ENCODE peak calls at places on chromosome 13, in four cellular contexts. J is NCI-H345, P is Daoy, M is neural crest cell. N is an unnamed sample.

GRCh38 chr13:23701191-23701590 is 131.0 kb downstream of the TNFRSF19 start:
- DNase-seq in P (no peak), J (no peak), M (no peak), N (no peak)

GRCh38 chr13:105773887-105774538 is 761.4 kb downstream of the EFNB2 start:
- DNase-seq in M (no peak), P (peak), J (no peak), N (peak)

GRCh38 chr13:42812311-42812710 is 30.9 kb downstream of the FAM216B start:
- DNase-seq in P (no peak), J (no peak), M (no peak), N (peak)

GRCh38 chr13:94548382-94549240 is 47.3 kb downstream of the TGDS start:
- DNase-seq in J (peak), M (no peak), P (peak), N (no peak)

GRCh38 chr13:95437561-95437960 is 115.0 kb upstream of the CLDN10 start:
- DNase-seq in J (no peak), M (no peak), P (no peak), N (peak)

GRCh38 chr13:98517576-98518310 is 59.2 kb downstream of the STK24 start:
- DNase-seq in J (no peak), M (no peak), P (no peak), N (no peak)

GRCh38 chr13:102012299-102013293 is 389.3 kb downstream of the FGF14 start:
- DNase-seq in J (peak), M (no peak), P (no peak), N (no peak)

GRCh38 chr13:35699181-35699580 is 222.7 kb upstream of the MAB21L1 start:
- DNase-seq in J (no peak), P (peak), M (no peak), N (no peak)

GRCh38 chr13:100836696-100837095 is 162.1 kb upstream of the TMTC4 start:
- DNase-seq in P (peak), M (no peak), J (no peak), N (peak)

GRCh38 chr13:91115776-91116175 is 231.7 kb upstream of the MIR17HG start:
- DNase-seq in M (no peak), J (no peak), P (no peak), N (no peak)

GRCh38 chr13:112053744-112054615 is 13.0 kb upstream of the SOX1 start:
- DNase-seq in P (no peak), J (peak), M (no peak), N (no peak)

GRCh38 chr13:114198556-114198955 is 19.5 kb downstream of the CFAP97D2 start:
- DNase-seq in M (no peak), J (no peak), P (no peak), N (no peak)

GRCh38 chr13:27269114-27269665 is 1.4 kb upstream of the RASL11A start:
- DNase-seq in P (no peak), J (no peak), M (no peak), N (no peak)

GRCh38 chr13:20964904-20965303 is 62.4 kb upstream of the XPO4 start:
- DNase-seq in J (no peak), M (no peak), P (no peak), N (no peak)

GRCh38 chr13:91369432-91369831 is 21.9 kb downstream of the MIR17HG start:
- DNase-seq in M (no peak), J (no peak), P (peak), N (peak)

GRCh38 chr13:34867590-34867989 is 74.5 kb upstream of the NBEA start:
- DNase-seq in M (no peak), P (peak), J (no peak), N (peak)

GRCh38 chr13:32669030-32669646 is 82.9 kb downstream of the PDS5B start:
- DNase-seq in M (no peak), P (peak), J (peak), N (peak)

GRCh38 chr13:36332986-36333385 is 13.2 kb downstream of the SPART start:
- DNase-seq in M (no peak), J (no peak), P (peak), N (peak)

GRCh38 chr13:98133949-98134348 is 8.9 kb upstream of the FARP1 start:
- DNase-seq in J (no peak), M (no peak), P (no peak), N (no peak)

GRCh38 chr13:98216711-98217110 is 39.6 kb upstream of the RNF113B start:
- DNase-seq in J (peak), P (no peak), M (no peak), N (no peak)

GRCh38 chr13:29125145-29125933 is 305.2 kb downstream of the MTUS2 start:
- DNase-seq in P (no peak), J (no peak), M (no peak), N (no peak)

GRCh38 chr13:54241719-54242118 is 1213.1 kb downstream of the OLFM4 start:
- DNase-seq in M (no peak), J (peak), P (no peak), N (peak)

GRCh38 chr13:44484562-44485164 is 91.5 kb downstream of the TSC22D1 start:
- DNase-seq in M (no peak), P (no peak), J (no peak), N (no peak)

GRCh38 chr13:43874512-43875092 is 4.9 kb downstream of the CCDC122 start:
- DNase-seq in P (no peak), M (no peak), J (no peak), N (peak)

N was measured in HT1080.